ENCODE peak calls at places on chromosomes 7 and 10, in four cellular contexts. W is GM12878, C is HepG2, E is K562. V is an unnamed sample.
A peak's percentile ranks its signal among the peaks of the same experiment; 100 is the strongest.

GRCh38 chr10:69961168-69961863 is 91.3 kb upstream of the MACROH2A2 start:
- DNase-seq in W (no peak), C (no peak), E (no peak), V (no peak)

GRCh38 chr10:3693031-3693714 is 91.8 kb downstream of the KLF6 start:
- DNase-seq in W (no peak), C (no peak), E (no peak), V (no peak)

GRCh38 chr10:56231436-56231835 is 129.6 kb downstream of the ZWINT start:
- DNase-seq in W (no peak), C (no peak), E (no peak), V (no peak)

GRCh38 chr10:89665302-89665701 is 20.3 kb upstream of the PANK1 start:
- DNase-seq in W (no peak), C (no peak), E (no peak), V (no peak)

GRCh38 chr7:55247466-55247865 is 117.7 kb upstream of the LANCL2 start:
- DNase-seq in W (no peak), C (no peak), E (no peak), V (no peak)

GRCh38 chr7:155448632-155449007 is 9.3 kb upstream of the EN2 start:
- DNase-seq in W (no peak), C (no peak), E (no peak), V (peak; percentile 59)

GRCh38 chr10:20891338-20891714 is 5.8 kb downstream of the NEBL start:
- DNase-seq in W (no peak), C (no peak), E (no peak), V (no peak)

GRCh38 chr7:114934758-114935157 is 12.9 kb downstream of the MDFIC start:
- DNase-seq in W (no peak), C (no peak), E (no peak), V (no peak)

GRCh38 chr10:103696411-103697145 is 158.8 kb downstream of the SH3PXD2A start:
- DNase-seq in W (no peak), C (no peak), E (peak; percentile 89), V (peak; percentile 55)

GRCh38 chr10:43202657-43203490 is 64.0 kb downstream of the RASGEF1A start:
- DNase-seq in W (no peak), C (no peak), E (peak; percentile 97), V (peak; percentile 98)

GRCh38 chr10:120369831-120370230 is 87.2 kb upstream of the PLPP4 start:
- DNase-seq in W (no peak), C (no peak), E (no peak), V (no peak)

GRCh38 chr7:136976504-136977251 is 108.2 kb downstream of the CHRM2 start:
- DNase-seq in W (no peak), C (no peak), E (no peak), V (no peak)

GRCh38 chr7:128067983-128068382 is 36.7 kb upstream of the LRRC4 start:
- DNase-seq in W (no peak), C (no peak), E (no peak), V (no peak)

GRCh38 chr7:98119257-98119918 is 12.7 kb downstream of the LMTK2 start:
- DNase-seq in W (no peak), C (peak; percentile 53), E (no peak), V (no peak)

GRCh38 chr10:3502606-3503005 is 282.4 kb downstream of the KLF6 start:
- DNase-seq in W (no peak), C (no peak), E (no peak), V (no peak)

GRCh38 chr7:69825031-69825681 is 226.9 kb downstream of the AUTS2 start:
- DNase-seq in W (no peak), C (no peak), E (no peak), V (no peak)

GRCh38 chr10:43982250-43982649 is 333.6 kb upstream of the ZNF32 start:
- DNase-seq in W (no peak), C (no peak), E (no peak), V (no peak)

GRCh38 chr10:23869548-23869947 is 339.4 kb upstream of the KIAA1217 start:
- DNase-seq in W (no peak), C (no peak), E (no peak), V (no peak)

GRCh38 chr10:18607979-18608378 is 43.4 kb downstream of the NSUN6 start:
- DNase-seq in W (no peak), C (no peak), E (no peak), V (no peak)

GRCh38 chr7:113321201-113321600 is 202.8 kb upstream of the SMIM30 start:
- DNase-seq in W (no peak), C (no peak), E (no peak), V (no peak)

GRCh38 chr10:69633673-69634635 is 3.9 kb downstream of the FAM241B start:
- DNase-seq in W (no peak), C (no peak), E (no peak), V (no peak)

GRCh38 chr10:104680467-104681401 is 39.6 kb downstream of the SORCS3 start:
- DNase-seq in W (no peak), C (no peak), E (no peak), V (peak; percentile 61)

GRCh38 chr7:17991866-17992648 is 35.6 kb downstream of the PRPS1L1 start:
- DNase-seq in W (no peak), C (no peak), E (no peak), V (peak; percentile 71)

GRCh38 chr7:17988858-17989257 is 38.8 kb downstream of the PRPS1L1 start:
- DNase-seq in W (no peak), C (no peak), E (no peak), V (no peak)

GRCh38 chr7:17989546-17989945 is 38.1 kb downstream of the PRPS1L1 start:
- DNase-seq in W (no peak), C (no peak), E (no peak), V (no peak)

GRCh38 chr7:17988136-17988535 is 39.5 kb downstream of the PRPS1L1 start:
- DNase-seq in W (no peak), C (no peak), E (no peak), V (no peak)

GRCh38 chr7:17990761-17991160 is 36.9 kb downstream of the PRPS1L1 start:
- DNase-seq in W (no peak), C (no peak), E (no peak), V (no peak)
- TF ChIP-seq SP1 in W (no peak), C (no peak), E (no peak), V (no peak)

GRCh38 chr7:74203157-74203556 is 6.6 kb upstream of the LAT2 start:
- DNase-seq in W (no peak), C (peak; percentile 32), E (peak; percentile 51), V (no peak)
- TF ChIP-seq TCF7 in W (no peak), C (no peak), E (no peak), V (no peak)

GRCh38 chr7:92404170-92404614 is 43.1 kb upstream of the GATAD1 start:
- DNase-seq in W (no peak), C (no peak), E (no peak), V (no peak)

GRCh38 chr7:92403760-92404074 is 43.6 kb upstream of the GATAD1 start:
- DNase-seq in W (no peak), C (no peak), E (no peak), V (no peak)

GRCh38 chr7:92400013-92400412 is 47.3 kb upstream of the GATAD1 start:
- DNase-seq in W (no peak), C (no peak), E (no peak), V (no peak)

GRCh38 chr7:92397542-92397941 is 49.7 kb upstream of the GATAD1 start:
- DNase-seq in W (no peak), C (no peak), E (no peak), V (no peak)

DNA sequence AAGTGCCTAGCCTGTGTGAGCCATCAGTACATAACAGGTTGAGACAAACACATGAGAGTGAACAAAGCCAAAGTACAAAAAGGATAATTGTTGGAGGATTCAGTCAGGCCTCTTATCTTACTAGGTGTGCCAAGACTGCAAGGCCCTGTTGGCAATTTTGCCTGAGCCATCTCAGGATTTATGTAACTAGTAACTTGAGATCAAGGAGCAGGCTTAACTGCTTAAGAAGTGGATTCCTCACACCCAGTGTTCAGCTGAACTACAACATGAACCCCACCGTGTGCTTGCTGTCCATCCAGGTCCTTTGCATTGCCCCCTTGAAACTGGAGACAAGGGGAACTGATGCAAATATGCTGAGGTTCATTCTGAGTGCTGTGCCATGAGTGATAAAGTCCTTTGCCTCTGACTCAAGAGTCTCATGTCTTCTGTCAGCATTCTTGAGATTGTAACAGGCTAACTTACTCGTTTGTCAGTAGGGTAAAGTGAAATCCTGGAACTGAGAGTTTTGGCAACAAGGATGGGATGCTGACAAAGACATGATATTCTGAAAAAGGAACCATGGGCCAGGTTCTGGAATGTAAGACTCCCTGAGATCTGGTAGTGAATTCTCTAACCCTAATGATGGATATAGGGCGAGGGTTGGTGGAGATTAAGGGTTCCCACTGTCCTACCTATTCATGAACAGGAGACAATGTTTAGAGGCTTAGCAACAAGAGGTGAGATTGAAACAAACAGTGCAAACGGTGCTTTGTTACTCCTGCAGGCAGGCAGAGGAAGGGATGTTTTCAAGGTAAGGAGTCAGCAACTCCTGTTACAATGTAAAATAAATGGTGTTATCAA is 44.1 kb upstream of the GATAD1 start:
- DNase-seq in W (no peak), C (no peak), E (no peak), V (no peak)
- TF ChIP-seq SP1 in W (no peak), C (no peak), E (no peak), V (no peak)

DNA sequence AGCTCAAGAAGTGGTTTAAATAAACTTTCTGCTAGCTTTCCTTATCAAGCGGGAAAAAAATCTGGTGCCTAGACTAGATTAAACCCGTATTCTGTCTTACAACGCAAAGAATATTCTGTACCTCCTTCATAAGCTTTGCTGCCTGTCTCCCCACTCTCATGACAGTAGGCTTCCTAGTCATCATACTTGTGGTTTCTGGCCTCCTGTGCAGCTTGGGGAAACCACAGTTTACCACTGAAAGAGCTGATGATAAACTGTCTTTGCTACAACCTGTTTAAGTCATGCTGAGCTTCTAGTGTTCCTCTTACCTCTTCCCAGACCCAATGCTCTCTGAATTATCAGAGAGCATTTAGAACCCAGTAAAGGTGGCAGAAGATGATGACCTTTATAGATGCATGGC is 55.0 kb downstream of the PODXL start:
- DNase-seq in W (no peak), C (no peak), E (no peak), V (no peak)
- TF ChIP-seq TCF7 in W (no peak), C (no peak), E (no peak), V (no peak)

DNA sequence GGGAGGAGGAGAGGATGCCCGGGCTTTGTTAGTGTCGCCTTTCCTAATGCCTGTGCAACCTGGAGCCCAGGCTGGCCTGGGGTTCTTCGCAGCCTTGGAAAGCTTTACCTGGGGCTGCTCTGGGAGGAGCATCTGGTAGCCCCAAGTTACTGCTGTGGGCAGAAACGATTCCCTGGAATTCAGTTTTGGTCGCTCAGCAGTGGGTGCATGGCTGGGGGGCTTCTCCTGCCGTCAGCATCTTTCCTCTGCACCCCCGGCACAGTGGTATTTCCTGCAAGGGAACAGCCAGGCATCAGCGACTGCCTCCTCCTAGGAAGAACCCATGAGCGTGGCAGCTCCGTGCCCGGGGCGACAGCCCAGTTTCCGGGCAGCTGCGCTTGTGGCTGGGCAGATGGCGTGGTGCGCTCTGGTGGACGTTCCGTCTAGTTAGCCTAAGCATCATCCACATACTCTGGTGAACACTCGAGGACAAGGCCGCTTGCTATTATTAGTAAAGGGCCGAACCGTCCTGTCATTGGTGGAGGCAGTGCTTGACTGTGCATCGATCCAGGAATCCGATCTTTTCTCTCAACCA is 107.0 kb upstream of the BTBD16 start:
- DNase-seq in W (no peak), C (no peak), E (no peak), V (no peak)
- TF ChIP-seq SP1 in W (no peak), C (no peak), E (no peak), V (no peak)

GRCh38 chr10:118241229-118242137 is 100.6 kb downstream of the FAM204A start:
- DNase-seq in W (peak; percentile 16), C (peak; percentile 61), E (peak; percentile 33), V (peak; percentile 82)
- TF ChIP-seq TCF7 in W (no peak), C (no peak), E (no peak), V (no peak)

V was measured in WTC11.